ENCODE peak calls at places on chromosomes 16 and 17, in four cellular contexts. One of them, this sample, is unnamed. For H3K27me3, the result is how much of the 10 kb centered on the place peaks cover.

GRCh38 chr17:33582661-33583060 is 289.6 kb upstream of the ASIC2 start:
- DNase-seq in SK-N-SH: no peak
- DNase-seq in HCT116: no peak
- DNase-seq in Panc1: no peak
- DNase-seq in this sample: no peak

GRCh38 chr16:51394401-51394800 is 243.3 kb upstream of the SALL1 start:
- DNase-seq in HCT116: no peak
- DNase-seq in Panc1: no peak
- DNase-seq in SK-N-SH: no peak
- DNase-seq in this sample: no peak

GRCh38 chr16:2365397-2365796 is 24.9 kb upstream of the ABCA3 start:
- DNase-seq in HCT116: no peak
- DNase-seq in Panc1: no peak
- DNase-seq in SK-N-SH: no peak
- DNase-seq in this sample: no peak

GRCh38 chr16:63568184-63568583 is 1531.9 kb upstream of the CDH8 start:
- DNase-seq in HCT116: no peak
- DNase-seq in Panc1: no peak
- DNase-seq in SK-N-SH: no peak
- DNase-seq in this sample: no peak

GRCh38 chr17:75442168-75443103 is 14.0 kb upstream of the TMEM94 start:
- DNase-seq in SK-N-SH: no peak
- DNase-seq in HCT116: no peak
- DNase-seq in Panc1: no peak
- DNase-seq in this sample: no peak

GRCh38 chr17:60971515-60972369 is 294.1 kb downstream of the BCAS3 start:
- DNase-seq in Panc1: peak
- DNase-seq in HCT116: peak
- DNase-seq in SK-N-SH: peak
- DNase-seq in this sample: no peak

GRCh38 chr16:14364386-14365199 is 265.5 kb downstream of the PARN start:
- DNase-seq in SK-N-SH: no peak
- DNase-seq in Panc1: no peak
- DNase-seq in HCT116: peak
- DNase-seq in this sample: no peak

GRCh38 chr16:67311607-67312449 is 14.7 kb downstream of the KCTD19 start:
- DNase-seq in SK-N-SH: peak
- DNase-seq in Panc1: peak
- DNase-seq in HCT116: peak
- DNase-seq in this sample: no peak

GRCh38 chr16:68843482-68844210 is at the start of gene TANGO6:
- DNase-seq in SK-N-SH: peak
- DNase-seq in Panc1: peak
- DNase-seq in HCT116: peak
- DNase-seq in this sample: peak

GRCh38 chr17:79484600-79485398 is 126.1 kb downstream of the RBFOX3 start:
- DNase-seq in SK-N-SH: no peak
- DNase-seq in Panc1: no peak
- DNase-seq in HCT116: no peak
- DNase-seq in this sample: no peak
- TF ChIP-seq REST in SK-N-SH: no peak
- TF ChIP-seq REST in Panc1: no peak
- TF ChIP-seq REST in HCT116: no peak
- TF ChIP-seq REST in this sample: no peak

DNA sequence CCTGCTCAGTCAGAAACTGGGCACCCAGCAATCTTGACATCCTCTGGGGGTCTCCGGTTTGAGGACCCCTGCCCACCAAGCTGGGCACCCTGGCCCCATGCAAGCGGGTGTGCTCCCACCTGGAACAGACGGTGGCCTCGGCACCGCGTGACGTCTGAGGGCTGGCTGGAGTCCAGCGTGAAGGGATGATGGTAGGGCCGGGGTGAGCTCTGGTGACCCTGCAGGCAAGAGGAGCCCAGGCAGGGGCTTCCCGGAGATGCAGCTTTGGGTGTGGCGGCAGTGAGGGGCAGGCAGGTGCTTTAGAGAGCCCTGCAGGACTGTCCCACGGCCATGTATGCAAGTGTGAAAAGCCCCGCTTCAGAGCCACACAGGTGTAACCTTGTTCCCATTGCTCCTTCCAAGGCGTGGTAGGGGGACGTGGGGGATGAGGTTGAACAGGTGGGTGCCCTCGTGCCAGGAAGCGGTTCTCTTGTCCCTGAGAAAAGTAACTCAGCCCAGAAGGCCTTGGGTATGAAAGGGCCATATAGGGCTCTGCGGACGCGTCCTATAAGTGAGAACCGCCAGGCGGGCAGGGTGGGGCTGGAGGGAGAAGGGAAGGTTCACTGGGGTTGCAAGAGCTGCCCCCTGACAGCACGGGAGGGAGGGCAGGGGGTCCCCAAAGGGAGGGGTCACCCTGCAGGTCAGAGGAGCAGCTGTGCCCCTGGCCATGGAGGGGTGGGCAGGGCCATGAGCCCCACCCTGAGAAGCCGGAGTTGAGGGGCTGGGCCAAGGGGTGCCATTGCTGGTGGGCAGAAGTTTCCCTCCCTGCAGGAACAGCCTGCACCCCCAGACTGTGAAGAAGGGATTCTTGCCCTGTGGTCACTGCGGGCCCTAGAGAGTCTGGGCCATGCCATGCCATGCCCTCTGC is 9.2 kb downstream of the RGS11 start:
- DNase-seq in Panc1: no peak
- DNase-seq in HCT116: no peak
- DNase-seq in SK-N-SH: peak
- DNase-seq in this sample: no peak
- TF ChIP-seq CTCF in Panc1: no peak
- TF ChIP-seq CTCF in HCT116: no peak
- TF ChIP-seq CTCF in SK-N-SH: no peak
- TF ChIP-seq CTCF in this sample: no peak

GRCh38 chr16:88995194-88995593 is 18.2 kb upstream of the CBFA2T3 start:
- DNase-seq in HCT116: no peak
- DNase-seq in SK-N-SH: no peak
- DNase-seq in Panc1: no peak
- DNase-seq in this sample: no peak
- H3K27me3 ChIP-seq in HCT116: under half
- H3K27me3 ChIP-seq in SK-N-SH: under half
- H3K27me3 ChIP-seq in Panc1: under half
- H3K27me3 ChIP-seq in this sample: under half

DNA sequence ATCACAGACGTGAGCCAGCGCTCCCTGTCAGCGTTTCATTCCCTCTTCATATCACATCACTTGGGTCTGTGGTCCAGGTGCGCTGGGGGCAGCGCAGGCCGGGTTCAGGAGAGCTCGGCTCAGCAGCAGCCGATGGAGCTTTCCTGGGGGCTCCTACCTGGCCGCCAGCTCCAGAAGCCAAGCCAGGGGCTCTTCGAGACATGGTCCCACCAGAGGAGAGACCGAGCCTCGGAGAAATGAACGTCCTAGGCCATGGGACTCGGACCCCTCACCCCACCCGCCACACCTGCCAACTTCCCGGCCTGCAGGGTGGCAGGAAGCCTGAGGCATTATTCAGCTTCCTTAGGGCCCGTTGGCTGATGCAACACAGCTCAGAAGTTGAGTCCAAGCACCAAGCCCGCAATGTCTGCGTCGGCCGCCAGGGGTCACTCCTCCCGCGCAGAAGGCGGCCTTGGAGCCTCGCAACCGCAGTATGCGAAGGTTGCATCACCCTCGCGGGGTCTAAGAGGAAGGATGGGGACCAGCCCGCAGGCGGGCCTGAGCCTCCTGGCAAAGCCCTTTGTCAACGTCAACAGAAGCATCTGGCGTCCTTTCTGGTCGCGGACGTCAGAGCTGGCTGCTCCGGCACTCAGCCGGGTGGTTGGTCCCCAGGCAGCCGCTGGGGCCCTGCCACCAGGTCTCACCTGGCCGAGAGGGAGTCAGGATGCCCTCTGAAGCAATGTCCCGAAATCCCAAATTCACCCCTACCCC is 13.2 kb upstream of the KLHDC4 start:
- DNase-seq in Panc1: no peak
- DNase-seq in SK-N-SH: peak
- DNase-seq in HCT116: peak
- DNase-seq in this sample: peak
- TF ChIP-seq REST in Panc1: no peak
- TF ChIP-seq REST in SK-N-SH: no peak
- TF ChIP-seq REST in HCT116: no peak
- TF ChIP-seq REST in this sample: no peak